ENCODE peak calls at places on chromosomes 16 and 17, in five cellular contexts. S is H9, R is IMR-90, M is PC-3, H is prostate gland. V is an unnamed sample. For H3K9me3, the result is how much of the 10 kb centered on the place peaks cover.

GRCh38 chr17:76498886-76499667 is 2.1 kb downstream of the RHBDF2 start:
- DNase-seq in S (no peak), R (no peak), M (peak), H (no peak), V (no peak)

GRCh38 chr17:21090889-21091618 is 35.7 kb upstream of the DHRS7B start:
- DNase-seq in S (no peak), R (peak), M (no peak), H (no peak), V (no peak)

GRCh38 chr16:57000271-57001025 is 11.1 kb downstream of the NLRC5 start:
- DNase-seq in S (no peak), R (peak), M (peak), H (no peak), V (no peak)

GRCh38 chr17:51275381-51275780 is 15.0 kb downstream of the UTP18 start:
- DNase-seq in S (no peak), R (peak), M (no peak), H (no peak), V (no peak)

GRCh38 chr16:57469046-57469445 is 6.6 kb downstream of the POLR2C start:
- DNase-seq in S (peak), R (no peak), M (no peak), H (no peak), V (no peak)

GRCh38 chr17:2150871-2151270 is 96.0 kb downstream of the HIC1 start:
- DNase-seq in S (no peak), R (no peak), M (no peak), H (no peak), V (no peak)

GRCh38 chr17:31461227-31461810 is 69.8 kb downstream of the RAB11FIP4 start:
- DNase-seq in S (no peak), R (no peak), M (no peak), H (no peak), V (no peak)

GRCh38 chr16:30896890-30897730 is 696 bp downstream of the CTF1 start:
- DNase-seq in S (peak), R (peak), M (peak), H (peak), V (peak)

GRCh38 chr17:9334536-9335446 is 240.8 kb downstream of the STX8 start:
- DNase-seq in S (no peak), R (no peak), M (peak), H (no peak), V (no peak)

GRCh38 chr17:77543779-77544178 is 403.0 kb downstream of the SEC14L1 start:
- DNase-seq in S (no peak), R (no peak), M (no peak), H (no peak), V (no peak)

GRCh38 chr17:50560931-50561750 is 626 bp downstream of the CACNA1G start:
- DNase-seq in S (peak), R (no peak), M (no peak), H (no peak), V (no peak)

GRCh38 chr16:29844575-29845331 is 18.3 kb downstream of the CDIPT start:
- DNase-seq in S (no peak), R (no peak), M (no peak), H (no peak), V (no peak)

GRCh38 chr17:41624208-41625101 is at the start of gene KRT17:
- DNase-seq in S (peak), R (no peak), M (peak), H (peak), V (no peak)

GRCh38 chr17:1494203-1494602 is 1.7 kb upstream of the MYO1C start:
- DNase-seq in S (no peak), R (no peak), M (no peak), H (no peak), V (no peak)

GRCh38 chr17:61989509-61989908 is 61.7 kb upstream of the INTS2 start:
- DNase-seq in S (no peak), R (no peak), M (no peak), H (no peak), V (no peak)

GRCh38 chr17:81397314-81398169 is 2.3 kb downstream of the BAHCC1 start:
- DNase-seq in S (peak), R (peak), M (peak), H (no peak), V (peak)

DNA sequence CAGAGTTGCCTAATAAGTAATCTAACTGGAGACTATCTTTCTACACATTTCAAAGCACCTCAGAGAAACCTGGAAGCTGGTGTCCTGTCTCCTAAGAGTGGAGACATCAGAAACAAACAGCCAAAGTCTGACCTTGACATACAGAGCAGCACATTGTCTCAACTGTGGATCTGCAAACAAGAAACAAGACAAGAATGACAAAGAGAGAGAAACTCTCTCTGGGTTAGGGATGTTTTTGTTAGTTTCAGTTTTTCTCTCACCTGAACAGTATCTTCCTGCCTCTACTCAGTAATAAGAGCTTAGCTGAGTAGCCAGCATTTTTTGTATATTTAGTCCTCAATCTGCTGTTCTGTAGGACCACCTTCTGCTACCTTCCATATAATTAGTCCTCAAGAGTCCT is 8.9 kb downstream of the ZNF597 start:
- DNase-seq in S (no peak), R (no peak), M (no peak), H (no peak), V (no peak)
- H3K9me3 ChIP-seq in S (under half), R (under half), M (under half), H (under half), V (under half)

GRCh38 chr17:58279016-58279671 is 1.6 kb downstream of the MPO start:
- DNase-seq in S (no peak), R (peak), M (no peak), H (no peak), V (no peak)
- H3K9me3 ChIP-seq in S (under half), R (under half), M (under half), H (under half), V (under half)

DNA sequence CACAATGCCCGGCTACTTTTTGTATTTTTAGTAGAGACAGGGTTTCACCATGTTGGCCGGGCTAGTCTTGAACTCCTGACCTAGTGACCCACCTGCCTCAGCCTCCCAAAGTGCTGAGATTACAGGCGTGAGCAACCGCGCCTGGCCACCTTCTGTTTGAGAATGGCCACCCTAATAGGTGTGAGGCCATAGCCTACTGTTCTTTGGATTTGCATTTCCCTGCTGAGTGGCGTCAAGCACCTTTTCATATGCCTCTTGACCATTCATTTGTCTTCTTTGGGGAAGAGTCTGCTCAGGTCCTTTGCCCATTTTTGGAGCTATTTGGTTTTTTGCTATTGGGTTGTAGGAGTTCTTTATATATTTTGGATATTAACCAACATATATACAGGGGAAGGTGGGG is 276.7 kb downstream of the PARN start:
- DNase-seq in S (peak), R (no peak), M (no peak), H (no peak), V (no peak)
- H3K9me3 ChIP-seq in S (under half), R (under half), M (under half), H (under half), V (under half)

DNA sequence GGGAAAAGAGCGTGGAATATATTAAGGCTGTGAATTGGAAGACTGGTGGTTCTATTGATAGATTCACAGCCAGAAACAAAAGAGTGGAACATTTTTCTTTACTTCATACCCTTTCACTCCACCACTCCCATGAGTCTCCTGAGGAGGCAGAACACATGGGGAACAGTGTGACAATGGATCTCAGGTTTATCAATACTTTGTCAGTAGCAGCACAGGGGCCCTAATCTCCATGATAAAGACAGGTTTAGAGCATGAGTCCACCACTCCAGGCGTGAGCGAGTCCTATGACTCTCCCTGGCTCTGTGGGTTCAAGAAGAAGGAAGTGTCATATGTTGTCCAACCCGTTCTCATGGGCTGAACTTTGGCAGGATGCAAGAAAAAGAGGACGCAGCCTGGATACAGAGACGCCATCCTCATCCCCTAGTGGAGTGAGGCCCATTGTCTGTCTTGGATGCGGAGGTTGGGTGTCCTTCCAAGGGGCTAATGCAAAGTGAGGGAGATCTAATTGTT is 361.2 kb downstream of the TMEM114 start:
- DNase-seq in S (peak), R (no peak), M (no peak), H (no peak), V (no peak)
- H3K9me3 ChIP-seq in S (under half), R (under half), M (under half), H (under half), V (under half)

GRCh38 chr16:46768809-46769208 is 20.7 kb upstream of the MYLK3 start:
- DNase-seq in S (no peak), R (no peak), M (no peak), H (no peak), V (no peak)
- H3K9me3 ChIP-seq in S (under half), R (under half), M (under half), H (under half), V (under half)

GRCh38 chr17:22221344-22221743 is 529.0 kb downstream of the KCNJ18 start:
- DNase-seq in S (no peak), R (no peak), M (no peak), H (no peak), V (no peak)

GRCh38 chr17:22217135-22217534 is 524.8 kb downstream of the KCNJ18 start:
- DNase-seq in S (no peak), R (no peak), M (no peak), H (no peak), V (no peak)
- H3K9me3 ChIP-seq in S (under half), R (under half), M (under half), H (under half), V (under half)

DNA sequence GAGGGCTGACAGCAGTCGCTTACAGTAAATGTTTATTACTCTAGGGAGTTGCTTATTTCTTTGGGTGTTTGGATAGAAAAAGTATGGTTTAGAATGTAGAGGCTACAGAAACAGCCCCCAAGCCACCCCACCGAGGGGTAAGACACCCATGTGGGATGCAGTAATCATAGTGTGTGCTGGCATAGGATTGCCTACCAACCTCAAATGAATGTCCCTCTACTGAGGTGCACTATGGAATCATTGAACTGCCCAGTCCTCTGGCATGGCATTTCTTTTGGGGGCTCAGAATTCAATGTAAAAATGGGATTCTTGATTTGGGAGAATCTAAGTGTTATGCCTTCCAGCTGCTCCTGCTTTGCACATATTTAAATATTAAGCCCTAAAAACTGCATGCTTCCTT is 46.8 kb downstream of the ZNF267 start:
- DNase-seq in S (no peak), R (no peak), M (no peak), H (no peak), V (no peak)
- H3K9me3 ChIP-seq in S (half or more), R (under half), M (under half), H (under half), V (under half)

GRCh38 chr16:15976225-15976812 is 26.9 kb downstream of the ABCC1 start:
- DNase-seq in S (no peak), R (no peak), M (no peak), H (no peak), V (no peak)
- H3K9me3 ChIP-seq in S (under half), R (under half), M (under half), H (under half), V (under half)

GRCh38 chr16:4087990-4088577 is 28.2 kb downstream of the ADCY9 start:
- DNase-seq in S (no peak), R (peak), M (no peak), H (no peak), V (no peak)
- H3K9me3 ChIP-seq in S (under half), R (under half), M (under half), H (under half), V (under half)